ENCODE peak calls at places on chromosomes 2 and 18, in five cellular contexts. One of them, this sample, is unnamed.

GRCh38 chr2:37625781-37626548 is 45.5 kb downstream of the CDC42EP3 start:
- DNase-seq in GM03348: no peak
- DNase-seq in GF-D8: no peak
- DNase-seq in NCI-H1105: no peak
- DNase-seq in CD8-positive, alpha-beta memory T cell: peak
- DNase-seq in this sample: no peak

GRCh38 chr2:163370169-163370886 is 365.5 kb downstream of the FIGN start:
- DNase-seq in NCI-H1105: no peak
- DNase-seq in CD8-positive, alpha-beta memory T cell: no peak
- DNase-seq in GF-D8: no peak
- DNase-seq in GM03348: no peak
- DNase-seq in this sample: no peak

GRCh38 chr2:158809816-158810215 is 14.7 kb downstream of the DAPL1 start:
- DNase-seq in CD8-positive, alpha-beta memory T cell: no peak
- DNase-seq in GM03348: no peak
- DNase-seq in NCI-H1105: no peak
- DNase-seq in GF-D8: no peak
- DNase-seq in this sample: no peak

GRCh38 chr2:234464291-234464645 is 32.6 kb downstream of the ARL4C start:
- DNase-seq in CD8-positive, alpha-beta memory T cell: no peak
- DNase-seq in GM03348: no peak
- DNase-seq in GF-D8: no peak
- DNase-seq in NCI-H1105: no peak
- DNase-seq in this sample: no peak

GRCh38 chr18:12236934-12237832 is 17.0 kb upstream of the CIDEA start:
- DNase-seq in NCI-H1105: peak
- DNase-seq in GF-D8: no peak
- DNase-seq in CD8-positive, alpha-beta memory T cell: peak
- DNase-seq in GM03348: peak
- DNase-seq in this sample: peak

GRCh38 chr18:68215931-68216330 is 499.0 kb downstream of the TMX3 start:
- DNase-seq in NCI-H1105: no peak
- DNase-seq in GM03348: peak
- DNase-seq in GF-D8: no peak
- DNase-seq in CD8-positive, alpha-beta memory T cell: no peak
- DNase-seq in this sample: no peak

GRCh38 chr2:64652231-64653173 is 1.2 kb downstream of the SERTAD2 start:
- DNase-seq in CD8-positive, alpha-beta memory T cell: no peak
- DNase-seq in GM03348: peak
- DNase-seq in NCI-H1105: no peak
- DNase-seq in GF-D8: no peak
- DNase-seq in this sample: no peak

GRCh38 chr2:189175869-189176431 is 3.6 kb downstream of the COL5A2 start:
- DNase-seq in NCI-H1105: no peak
- DNase-seq in GM03348: no peak
- DNase-seq in CD8-positive, alpha-beta memory T cell: no peak
- DNase-seq in GF-D8: no peak
- DNase-seq in this sample: no peak

GRCh38 chr2:169159686-169160085 is 90.3 kb downstream of the DHRS9 start:
- DNase-seq in GF-D8: no peak
- DNase-seq in NCI-H1105: no peak
- DNase-seq in GM03348: no peak
- DNase-seq in CD8-positive, alpha-beta memory T cell: no peak
- DNase-seq in this sample: no peak

GRCh38 chr2:227388537-227389011 is 825 bp upstream of the SCYGR1 start:
- DNase-seq in NCI-H1105: no peak
- DNase-seq in GM03348: peak
- DNase-seq in CD8-positive, alpha-beta memory T cell: no peak
- DNase-seq in GF-D8: no peak
- DNase-seq in this sample: no peak

GRCh38 chr2:20448246-20449046 is 1.6 kb downstream of the RHOB start:
- DNase-seq in GF-D8: no peak
- DNase-seq in CD8-positive, alpha-beta memory T cell: no peak
- DNase-seq in NCI-H1105: no peak
- DNase-seq in GM03348: peak
- DNase-seq in this sample: no peak

GRCh38 chr2:229133155-229133772 is 137.8 kb downstream of the PID1 start:
- DNase-seq in GM03348: peak
- DNase-seq in CD8-positive, alpha-beta memory T cell: no peak
- DNase-seq in GF-D8: no peak
- DNase-seq in NCI-H1105: peak
- DNase-seq in this sample: no peak

GRCh38 chr2:216714412-216714775 is 19.0 kb upstream of the IGFBP5 start:
- DNase-seq in NCI-H1105: no peak
- DNase-seq in GM03348: peak
- DNase-seq in GF-D8: no peak
- DNase-seq in CD8-positive, alpha-beta memory T cell: no peak
- DNase-seq in this sample: no peak

GRCh38 chr2:43169987-43170732 is 56.2 kb downstream of the ZFP36L2 start:
- DNase-seq in GM03348: no peak
- DNase-seq in CD8-positive, alpha-beta memory T cell: peak
- DNase-seq in GF-D8: peak
- DNase-seq in NCI-H1105: no peak
- DNase-seq in this sample: peak

GRCh38 chr2:30230479-30230854 is 867 bp upstream of the LBH start:
- DNase-seq in GF-D8: no peak
- DNase-seq in CD8-positive, alpha-beta memory T cell: no peak
- DNase-seq in GM03348: peak
- DNase-seq in NCI-H1105: no peak
- DNase-seq in this sample: no peak

GRCh38 chr2:217650716-217651360 is 352.0 kb downstream of the TNS1 start:
- DNase-seq in GM03348: peak
- DNase-seq in GF-D8: no peak
- DNase-seq in CD8-positive, alpha-beta memory T cell: no peak
- DNase-seq in NCI-H1105: peak
- DNase-seq in this sample: peak

GRCh38 chr18:74289137-74289536 is 2.6 kb downstream of the CYB5A start:
- DNase-seq in GM03348: peak
- DNase-seq in GF-D8: no peak
- DNase-seq in NCI-H1105: no peak
- DNase-seq in CD8-positive, alpha-beta memory T cell: no peak
- DNase-seq in this sample: no peak

GRCh38 chr18:64233855-64234254 is 85.0 kb upstream of the LINC00305 start:
- DNase-seq in CD8-positive, alpha-beta memory T cell: no peak
- DNase-seq in GF-D8: no peak
- DNase-seq in GM03348: no peak
- DNase-seq in NCI-H1105: no peak
- DNase-seq in this sample: no peak

GRCh38 chr2:229416116-229416694 is 145.1 kb upstream of the PID1 start:
- DNase-seq in GM03348: peak
- DNase-seq in NCI-H1105: no peak
- DNase-seq in GF-D8: peak
- DNase-seq in CD8-positive, alpha-beta memory T cell: no peak
- DNase-seq in this sample: no peak

GRCh38 chr2:120331903-120332302 is 14.0 kb upstream of the INHBB start:
- DNase-seq in CD8-positive, alpha-beta memory T cell: no peak
- DNase-seq in GF-D8: no peak
- DNase-seq in GM03348: no peak
- DNase-seq in NCI-H1105: no peak
- DNase-seq in this sample: no peak

GRCh38 chr2:145273840-145274239 is 753.9 kb upstream of the ZEB2 start:
- DNase-seq in NCI-H1105: no peak
- DNase-seq in CD8-positive, alpha-beta memory T cell: no peak
- DNase-seq in GM03348: no peak
- DNase-seq in GF-D8: no peak
- DNase-seq in this sample: no peak

GRCh38 chr18:58285731-58286130 is 241.7 kb downstream of the NEDD4L start:
- DNase-seq in GF-D8: no peak
- DNase-seq in GM03348: no peak
- DNase-seq in NCI-H1105: no peak
- DNase-seq in CD8-positive, alpha-beta memory T cell: no peak
- DNase-seq in this sample: no peak

GRCh38 chr2:33380661-33381183 is 95.7 kb upstream of the RASGRP3 start:
- DNase-seq in NCI-H1105: no peak
- DNase-seq in GF-D8: no peak
- DNase-seq in GM03348: no peak
- DNase-seq in CD8-positive, alpha-beta memory T cell: no peak
- DNase-seq in this sample: no peak

GRCh38 chr2:95166065-95166763 is 605 bp downstream of the ZNF2 start:
- DNase-seq in NCI-H1105: no peak
- DNase-seq in GM03348: no peak
- DNase-seq in CD8-positive, alpha-beta memory T cell: no peak
- DNase-seq in GF-D8: no peak
- DNase-seq in this sample: no peak